ENCODE peak calls at places on chromosome 4, in five cellular contexts. Y is CD4-positive, alpha-beta T cell; V is PC-9; C is pancreas; O is dorsolateral prefrontal cortex. R is an unnamed sample.
A peak's percentile ranks its signal among the peaks of the same experiment; 100 is the strongest.

GRCh38 chr4:30726090-30726668 is 6.0 kb downstream of the PCDH7 start:
- DNase-seq in Y (no peak), V (no peak), C (no peak), O (no peak), R (no peak)

GRCh38 chr4:46249106-46249505 is 125.3 kb upstream of the GABRG1 start:
- DNase-seq in Y (no peak), V (no peak), C (no peak), O (no peak), R (no peak)

GRCh38 chr4:986949-987688 is at the start of gene IDUA:
- DNase-seq in Y (peak; percentile 76), V (peak; percentile 89), C (peak; percentile 91), O (peak; percentile 89), R (peak; percentile 86)

GRCh38 chr4:54484361-54484760 is 173.4 kb upstream of the KIT start:
- DNase-seq in Y (no peak), V (no peak), C (no peak), O (no peak), R (no peak)

GRCh38 chr4:159303435-159303834 is 200.6 kb downstream of the RAPGEF2 start:
- DNase-seq in Y (no peak), V (no peak), C (no peak), O (no peak), R (no peak)

GRCh38 chr4:114163051-114163450 is 183.6 kb upstream of the ARSJ start:
- DNase-seq in Y (no peak), V (no peak), C (no peak), O (no peak), R (no peak)

GRCh38 chr4:153418581-153418980 is 47.6 kb upstream of the TMEM131L start:
- DNase-seq in Y (no peak), V (no peak), C (no peak), O (no peak), R (no peak)

GRCh38 chr4:169248645-169249044 is 22.1 kb downstream of the SH3RF1 start:
- DNase-seq in Y (no peak), V (no peak), C (no peak), O (no peak), R (no peak)

GRCh38 chr4:138037716-138038115 is 204.4 kb downstream of the SLC7A11 start:
- DNase-seq in Y (no peak), V (no peak), C (no peak), O (no peak), R (no peak)

GRCh38 chr4:182931691-182932297 is 14.6 kb upstream of the DCTD start:
- DNase-seq in Y (no peak), V (no peak), C (no peak), O (no peak), R (no peak)

GRCh38 chr4:174314770-174315169 is 31.1 kb downstream of the CEP44 start:
- DNase-seq in Y (no peak), V (no peak), C (no peak), O (no peak), R (no peak)

GRCh38 chr4:76998251-76998901 is 48.8 kb downstream of the SEPTIN11 start:
- DNase-seq in Y (no peak), V (no peak), C (no peak), O (peak; percentile 40), R (no peak)

GRCh38 chr4:56681158-56681848 is at the start of gene HOPX:
- DNase-seq in Y (peak; percentile 2), V (peak; percentile 59), C (no peak), O (no peak), R (peak; percentile 12)

GRCh38 chr4:12957108-12957507 is 527.0 kb downstream of the RAB28 start:
- DNase-seq in Y (no peak), V (no peak), C (no peak), O (no peak), R (no peak)

GRCh38 chr4:56977321-56978012 is at the start of gene NOA1:
- DNase-seq in Y (peak; percentile 96), V (peak; percentile 96), C (peak; percentile 99), O (peak; percentile 98), R (peak; percentile 98)

GRCh38 chr4:138241281-138242075 is 671 bp downstream of the SLC7A11 start:
- DNase-seq in Y (no peak), V (peak; percentile 37), C (peak; percentile 31), O (no peak), R (no peak)

GRCh38 chr4:13875160-13875559 is 247.6 kb upstream of the BOD1L1 start:
- DNase-seq in Y (no peak), V (no peak), C (no peak), O (no peak), R (no peak)

GRCh38 chr4:153912296-153912695 is 123.4 kb upstream of the SFRP2 start:
- DNase-seq in Y (no peak), V (no peak), C (no peak), O (no peak), R (no peak)

GRCh38 chr4:15963001-15963451 is at the start of gene FGFBP2:
- DNase-seq in Y (no peak), V (no peak), C (no peak), O (no peak), R (peak; percentile 56)

GRCh38 chr4:54683616-54684346 is 26.0 kb downstream of the KIT start:
- DNase-seq in Y (peak; percentile 47), V (peak; percentile 7), C (no peak), O (no peak), R (peak; percentile 43)

GRCh38 chr4:168092176-168092712 is at the start of gene ANXA10:
- DNase-seq in Y (no peak), V (no peak), C (no peak), O (no peak), R (no peak)

GRCh38 chr4:184860018-184860530 is 34.3 kb upstream of the ACSL1 start:
- DNase-seq in Y (no peak), V (no peak), C (no peak), O (no peak), R (no peak)

GRCh38 chr4:22474636-22475310 is 41.1 kb downstream of the ADGRA3 start:
- DNase-seq in Y (no peak), V (no peak), C (no peak), O (no peak), R (no peak)

GRCh38 chr4:22090655-22091350 is 142.2 kb upstream of the KCNIP4 start:
- DNase-seq in Y (no peak), V (no peak), C (no peak), O (no peak), R (no peak)

GRCh38 chr4:162061214-162061613 is 102.6 kb downstream of the FSTL5 start:
- DNase-seq in Y (no peak), V (no peak), C (no peak), O (no peak), R (no peak)

GRCh38 chr4:16026155-16026761 is 57.6 kb downstream of the PROM1 start:
- DNase-seq in Y (no peak), V (peak; percentile 6), C (no peak), O (no peak), R (peak; percentile 76)

GRCh38 chr4:36337665-36338064 is 56.2 kb downstream of the DTHD1 start:
- DNase-seq in Y (no peak), V (no peak), C (no peak), O (no peak), R (no peak)

GRCh38 chr4:7929530-7929951 is 10.1 kb downstream of the AFAP1 start:
- DNase-seq in Y (no peak), V (peak; percentile 82), C (no peak), O (no peak), R (no peak)

GRCh38 chr4:152697284-152698011 is 17.7 kb upstream of the TMEM154 start:
- DNase-seq in Y (no peak), V (no peak), C (no peak), O (no peak), R (no peak)

GRCh38 chr4:10006604-10007435 is 14.5 kb downstream of the SLC2A9 start:
- DNase-seq in Y (no peak), V (peak; percentile 79), C (no peak), O (no peak), R (no peak)

GRCh38 chr4:10006236-10006603 is 15.1 kb downstream of the SLC2A9 start:
- DNase-seq in Y (no peak), V (peak; percentile 57), C (no peak), O (no peak), R (no peak)

GRCh38 chr4:10007772-10008171 is 13.5 kb downstream of the SLC2A9 start:
- DNase-seq in Y (no peak), V (no peak), C (no peak), O (no peak), R (no peak)

GRCh38 chr4:10008208-10009005 is 12.9 kb downstream of the SLC2A9 start:
- DNase-seq in Y (no peak), V (peak; percentile 33), C (no peak), O (no peak), R (no peak)

DNA sequence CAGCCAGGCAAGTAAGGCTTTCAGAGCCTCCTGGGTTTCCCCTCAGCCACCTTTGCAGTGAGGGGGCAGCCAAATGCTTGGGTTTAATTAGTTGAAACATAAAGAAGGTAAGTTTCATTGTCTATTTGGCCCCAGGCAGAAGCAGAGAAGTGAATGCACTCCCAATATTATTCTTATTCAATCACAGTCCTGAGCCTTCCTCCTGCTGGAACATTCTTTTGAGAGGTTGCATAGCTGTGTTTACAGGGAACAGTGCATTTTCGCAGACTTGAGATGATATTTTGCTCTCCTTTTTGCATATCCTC is 13.9 kb downstream of the SLC2A9 start:
- DNase-seq in Y (no peak), V (no peak), C (no peak), O (no peak), R (no peak)
- H3K27ac ChIP-seq in Y (no peak overlapping the region), V (peak overlapping the region; percentile 100), C (peak overlapping the region; percentile 76), O (no peak overlapping the region), R (no peak overlapping the region)

GRCh38 chr4:2663275-2663674 is 92.9 kb downstream of the TNIP2 start:
- DNase-seq in Y (no peak), V (no peak), C (no peak), O (no peak), R (no peak)
- H3K27ac ChIP-seq in Y (no peak overlapping the region), V (no peak overlapping the region), C (no peak overlapping the region), O (no peak overlapping the region), R (peak overlapping the region; percentile 10)

DNA sequence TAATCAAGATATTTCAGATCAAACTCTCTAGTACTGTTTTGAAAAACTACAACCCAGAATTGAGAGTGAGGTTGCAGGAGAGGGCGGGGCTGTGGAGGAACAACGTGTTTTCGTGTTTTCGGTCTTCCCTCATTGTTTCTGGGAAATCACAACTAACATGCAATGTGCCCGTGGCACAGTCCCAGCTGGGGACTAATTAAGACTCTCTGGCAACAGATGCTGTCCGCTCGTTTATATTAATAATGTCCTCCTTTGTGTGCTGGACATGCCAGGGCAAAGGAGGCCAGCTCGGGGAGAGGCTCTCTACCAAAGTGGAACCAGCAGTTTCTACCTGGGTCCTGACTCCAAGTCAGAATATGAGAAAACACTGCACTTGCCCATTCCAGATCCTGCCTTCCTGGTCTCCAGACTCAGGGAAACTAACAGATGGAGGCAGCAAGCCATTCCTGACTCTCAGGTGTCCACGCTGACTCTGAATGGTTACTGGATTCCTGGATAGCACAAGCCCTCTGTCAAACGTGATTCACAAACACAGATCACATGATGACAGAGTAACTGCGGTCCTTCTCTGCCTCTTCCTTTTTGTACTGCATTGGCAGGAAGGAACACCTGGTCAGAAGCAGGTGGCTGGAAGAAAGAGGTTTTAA is 65.1 kb downstream of the COQ2 start:
- DNase-seq in Y (peak; percentile 19), V (no peak), C (no peak), O (no peak), R (peak; percentile 41)
- H3K27ac ChIP-seq in Y (peak overlapping the region; percentile 66), V (no peak overlapping the region), C (peak overlapping the region; percentile 29), O (no peak overlapping the region), R (peak overlapping the region; percentile 82)

DNA sequence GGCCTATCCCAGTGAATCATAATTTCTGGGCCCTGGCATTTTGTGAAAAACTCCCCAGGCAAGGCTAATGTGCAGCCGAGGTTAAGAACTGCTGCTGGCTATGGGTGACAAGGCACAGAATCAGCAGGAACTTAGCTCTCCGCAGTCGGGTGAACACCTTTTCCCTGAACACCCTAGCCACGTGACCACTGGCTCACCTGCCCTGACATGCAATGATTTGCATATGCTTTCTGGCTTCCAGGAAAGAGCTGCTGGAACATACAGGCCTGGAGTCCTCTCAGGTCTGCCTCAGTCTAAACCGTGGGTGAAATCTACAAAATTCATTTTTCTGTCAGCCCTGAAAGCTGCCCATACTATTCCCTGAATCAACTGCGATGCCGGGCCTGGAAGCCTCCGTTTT is 56.6 kb downstream of the ZNF827 start:
- DNase-seq in Y (no peak), V (peak; percentile 43), C (peak; percentile 69), O (no peak), R (no peak)
- H3K27ac ChIP-seq in Y (no peak overlapping the region), V (no peak overlapping the region), C (peak overlapping the region; percentile 57), O (peak overlapping the region; percentile 82), R (no peak overlapping the region)